ENCODE peak calls at places on chromosome 2, in eight cellular contexts. J, W, H, Q, E, U, V and T are unnamed samples.
A peak's percentile ranks its signal among the peaks of the same experiment; 100 is the strongest.

GRCh38 chr2:203584784-203585183 is 49.7 kb upstream of the RAPH1 start:
- DNase-seq in J (no peak), U (no peak), Q (no peak), E (no peak), H (no peak), W (no peak), V (no peak), T (no peak)

GRCh38 chr2:28342081-28342967 is 50.3 kb upstream of the FOSL2 start:
- DNase-seq in Q (peak; percentile 84), W (peak; percentile 88), H (no peak), E (no peak), U (no peak), J (peak; percentile 83), V (peak; percentile 89), T (peak; percentile 48)

GRCh38 chr2:11391941-11392266 is 47.5 kb upstream of the ROCK2 start:
- DNase-seq in E (no peak), Q (no peak), H (no peak), U (no peak), J (no peak), V (no peak), W (no peak), T (no peak)

GRCh38 chr2:235685024-235685721 is 191.3 kb downstream of the AGAP1 start:
- DNase-seq in W (peak; percentile 46), E (no peak), H (no peak), Q (no peak), J (peak; percentile 25), U (no peak), V (no peak), T (no peak)

GRCh38 chr2:9629222-9630000 is 1.4 kb downstream of the YWHAQ start:
- DNase-seq in W (peak; percentile 74), V (peak; percentile 49), U (peak; percentile 43), E (no peak), J (peak; percentile 54), Q (peak; percentile 46), H (no peak), T (no peak)

GRCh38 chr2:119282966-119283511 is 59.4 kb downstream of the STEAP3 start:
- DNase-seq in U (no peak), E (no peak), Q (no peak), V (no peak), W (no peak), J (no peak), H (no peak), T (no peak)

GRCh38 chr2:8684885-8685696 is 3.2 kb downstream of the ID2 start:
- DNase-seq in E (peak; percentile 73), Q (peak; percentile 52), U (peak; percentile 77), J (peak; percentile 50), H (peak; percentile 65), W (no peak), V (peak; percentile 36), T (peak; percentile 63)

GRCh38 chr2:7567646-7568045 is 650.4 kb downstream of the RNF144A start:
- DNase-seq in W (no peak), U (no peak), Q (no peak), E (no peak), J (no peak), V (no peak), H (peak; percentile 16), T (no peak)

GRCh38 chr2:11446733-11447248 is 19.2 kb downstream of the E2F6 start:
- DNase-seq in U (peak; percentile 80), W (peak; percentile 74), V (peak; percentile 17), Q (peak; percentile 67), E (peak; percentile 69), J (peak; percentile 62), H (peak; percentile 45), T (no peak)

GRCh38 chr2:71990826-71991225 is 156.8 kb downstream of the CYP26B1 start:
- DNase-seq in V (no peak), H (no peak), E (no peak), J (no peak), U (no peak), Q (no peak), W (no peak), T (no peak)

GRCh38 chr2:71997843-71998242 is 149.8 kb downstream of the CYP26B1 start:
- DNase-seq in U (no peak), J (no peak), H (no peak), W (no peak), Q (no peak), E (no peak), V (no peak), T (no peak)

GRCh38 chr2:71992036-71992435 is 155.6 kb downstream of the CYP26B1 start:
- DNase-seq in H (no peak), E (no peak), J (peak; percentile 29), Q (no peak), U (no peak), W (no peak), V (no peak), T (no peak)

GRCh38 chr2:71991397-71991796 is 156.3 kb downstream of the CYP26B1 start:
- DNase-seq in Q (no peak), H (no peak), V (no peak), J (no peak), W (no peak), U (no peak), E (no peak), T (no peak)

DNA sequence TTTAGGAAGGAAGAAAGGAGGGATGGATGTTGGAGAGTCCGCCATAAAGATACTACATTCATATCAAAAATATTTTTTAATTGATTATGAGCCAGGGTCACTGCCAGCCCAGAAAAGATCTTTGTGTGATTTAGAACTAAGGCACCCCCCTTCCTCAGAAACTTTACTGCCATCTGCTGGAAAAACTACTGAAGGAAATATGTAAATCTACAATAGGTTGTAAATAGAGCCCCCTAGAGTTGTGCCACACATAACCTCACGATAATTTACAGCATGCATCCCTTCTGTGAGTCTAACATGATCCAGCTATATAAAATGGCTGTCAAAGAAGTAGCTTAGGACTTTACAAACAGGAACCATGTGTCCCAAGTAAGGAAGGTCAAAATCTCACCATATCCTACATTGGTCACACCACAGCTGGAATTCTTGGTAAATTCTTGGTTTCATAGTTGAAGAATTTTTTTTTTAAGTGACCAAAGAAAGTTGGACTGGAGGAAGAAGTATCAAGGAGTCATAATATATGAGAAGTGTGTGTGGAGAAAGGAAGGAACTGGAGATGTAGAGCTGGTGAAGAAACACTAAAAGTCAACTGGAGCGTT is 152.5 kb downstream of the CYP26B1 start:
- DNase-seq in H (no peak), Q (peak; percentile 5), U (peak; percentile 28), E (no peak), V (no peak), J (peak; percentile 57), W (peak; percentile 63), T (no peak)
- TF ChIP-seq CTCF in H (no peak), Q (peak; percentile 45), U (peak; percentile 52), E (peak; percentile 31), V (peak; percentile 24), J (peak; percentile 71), W (peak; percentile 70), T (no peak)

DNA sequence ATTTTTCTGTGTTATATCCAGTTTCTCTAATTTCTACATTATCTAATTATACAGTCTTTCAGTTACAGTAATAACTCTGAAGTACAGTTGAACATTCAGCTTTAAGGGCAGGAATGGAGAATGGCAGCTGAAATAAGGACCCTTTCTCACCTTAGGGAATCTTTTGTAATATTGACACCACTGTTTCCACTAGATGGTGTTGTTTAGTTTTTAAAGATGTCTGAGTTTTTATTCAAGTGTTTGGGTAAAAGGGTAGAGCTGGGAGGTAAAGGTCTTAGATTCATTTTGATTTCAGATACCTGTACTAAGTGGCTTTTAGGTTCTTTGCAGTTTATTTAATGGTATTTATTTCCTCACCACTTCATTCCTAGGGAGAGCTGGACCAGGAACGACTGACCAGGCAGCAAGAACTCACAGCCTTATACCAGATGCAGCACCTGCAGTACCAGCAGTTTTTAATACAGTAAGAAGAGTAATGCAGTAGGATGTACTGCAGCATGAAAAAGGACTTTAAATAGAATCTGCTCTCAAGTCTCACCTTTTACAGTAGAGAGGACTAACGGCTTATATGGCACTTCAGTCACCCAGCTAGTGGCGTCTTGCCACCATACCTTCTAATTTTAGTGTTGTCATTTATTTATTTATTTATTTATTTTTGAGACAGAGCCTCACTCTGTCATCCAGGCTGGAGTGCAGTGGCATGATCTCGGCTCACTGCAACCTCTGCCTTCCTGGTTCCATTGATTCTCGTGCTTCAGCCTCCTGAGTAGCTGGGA is 33.2 kb upstream of the KCNJ13 start:
- DNase-seq in Q (no peak), J (no peak), V (no peak), E (no peak), U (no peak), W (no peak), H (no peak), T (no peak)
- TF ChIP-seq CTCF in Q (no peak), J (no peak), V (no peak), E (no peak), U (no peak), W (no peak), H (no peak), T (no peak)

DNA sequence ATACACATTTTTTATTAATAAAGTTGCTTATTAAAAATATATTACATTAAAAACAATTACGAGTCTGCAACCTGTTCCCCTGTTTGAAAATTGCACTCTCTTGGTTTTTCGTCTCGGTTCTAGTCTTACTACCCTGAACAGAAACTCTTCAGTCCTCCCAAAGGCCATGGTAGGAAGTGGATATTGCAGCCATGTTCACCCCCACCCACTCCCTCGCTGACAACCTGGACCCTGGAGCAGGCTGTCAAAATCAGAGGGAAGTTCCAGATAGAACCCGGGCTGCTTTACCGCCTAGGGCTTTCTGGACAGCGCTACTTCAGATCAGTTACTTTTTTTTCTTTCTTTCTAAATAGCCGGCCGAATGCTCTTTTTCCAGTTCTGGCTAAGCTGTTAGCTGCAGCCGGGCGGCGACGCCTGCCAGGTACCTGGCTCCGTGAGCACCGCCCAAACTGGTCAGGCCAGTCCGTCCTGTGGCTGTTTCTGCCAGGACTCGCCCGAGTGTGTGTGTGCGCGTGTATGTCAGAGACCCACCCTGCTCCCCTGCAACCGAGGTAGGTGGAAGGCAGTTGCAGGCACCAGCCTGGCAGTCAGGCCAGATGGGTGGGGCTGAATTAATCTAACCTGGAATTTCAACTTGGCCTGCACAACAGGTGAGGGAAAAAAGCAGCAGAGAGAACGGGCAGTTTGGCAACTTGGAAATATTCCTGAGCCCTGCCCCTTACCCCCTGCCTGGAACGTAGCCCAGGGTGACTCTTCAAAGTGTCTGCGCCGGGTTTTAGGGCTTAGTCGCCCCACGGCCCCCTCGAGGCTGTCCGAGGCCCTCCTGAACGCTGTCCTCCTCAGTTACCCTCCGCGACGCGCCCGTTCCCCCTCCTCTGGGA is 1.1 kb upstream of the TET3 start:
- DNase-seq in H (peak; percentile 45), U (peak; percentile 84), E (peak; percentile 31), V (no peak), Q (no peak), W (no peak), J (no peak), T (no peak)
- TF ChIP-seq CTCF in H (no peak), U (no peak), E (no peak), V (no peak), Q (no peak), W (no peak), J (no peak), T (no peak)

GRCh38 chr2:64624108-64624610 is 29.6 kb downstream of the SERTAD2 start:
- DNase-seq in Q (no peak), W (no peak), H (no peak), U (no peak), J (no peak), E (no peak), V (no peak), T (no peak)

GRCh38 chr2:64624862-64625261 is 28.9 kb downstream of the SERTAD2 start:
- DNase-seq in V (no peak), W (no peak), U (no peak), Q (no peak), E (no peak), J (no peak), H (no peak), T (no peak)

GRCh38 chr2:64626963-64627760 is 26.6 kb downstream of the SERTAD2 start:
- DNase-seq in Q (no peak), H (no peak), J (no peak), E (no peak), W (no peak), U (peak; percentile 86), V (no peak), T (no peak)

GRCh38 chr2:64626146-64626809 is 27.4 kb downstream of the SERTAD2 start:
- DNase-seq in Q (no peak), U (no peak), W (no peak), J (no peak), E (no peak), H (no peak), V (no peak), T (no peak)

GRCh38 chr2:64625352-64626145 is 28.2 kb downstream of the SERTAD2 start:
- DNase-seq in U (peak; percentile 59), E (no peak), H (no peak), V (no peak), W (no peak), Q (no peak), J (no peak), T (no peak)
- TF ChIP-seq CTCF in U (peak; percentile 52), E (no peak), H (no peak), V (no peak), W (no peak), Q (no peak), J (no peak), T (no peak)